ENCODE peak calls at places on chromosomes 13 and 19, in ten cellular contexts. D is left colon; L is AG09309; U is NCI-H774; A is T-helper 2 cell; S is GDM1; K is M059J; P is naive thymus-derived CD8-positive, alpha-beta T cell; M is activated CD4-positive, alpha-beta T cell treated with anti-CD3 and anti-CD28 coated beads, Interleukin-2, amount 10 ng/mL, durations not matched to agents 24 days and 14 days; Z is stimulated activated CD4-positive, alpha-beta T cell treated with anti-CD3 and anti-CD28 coated beads, Interleukin-4, amount 100 ng/mL, for 1 hour. H is an unnamed sample.

GRCh38 chr13:95530178-95530577 is 22.3 kb upstream of the CLDN10 start:
- DNase-seq in D (no peak), L (peak), U (no peak), A (no peak), S (peak), K (peak), P (no peak), M (no peak), Z (no peak), H (peak)

GRCh38 chr13:79660361-79660760 is 179.4 kb downstream of the NDFIP2 start:
- DNase-seq in D (no peak), L (no peak), U (no peak), A (no peak), S (no peak), K (no peak), P (no peak), M (no peak), Z (no peak), H (no peak)

GRCh38 chr19:4534836-4535658 is at the start of gene PLIN5:
- DNase-seq in D (peak), L (no peak), U (peak), A (peak), S (no peak), K (peak), P (peak), M (peak), Z (peak), H (no peak)

GRCh38 chr13:44306401-44307192 is 67.0 kb upstream of the SERP2 start:
- DNase-seq in D (peak), L (peak), U (no peak), A (no peak), S (no peak), K (peak), P (peak), M (no peak), Z (no peak), H (peak)

GRCh38 chr19:4268816-4269430 is 10.1 kb upstream of the SHD start:
- DNase-seq in D (no peak), L (no peak), U (no peak), A (no peak), S (no peak), K (no peak), P (no peak), M (no peak), Z (no peak), H (no peak)

GRCh38 chr19:6246174-6247006 is 33.4 kb downstream of the MLLT1 start:
- DNase-seq in D (no peak), L (no peak), U (no peak), A (no peak), S (no peak), K (no peak), P (no peak), M (no peak), Z (no peak), H (no peak)

GRCh38 chr19:20078696-20079095 is 896 bp downstream of the ZNF90 start:
- DNase-seq in D (peak), L (no peak), U (no peak), A (no peak), S (no peak), K (peak), P (no peak), M (peak), Z (peak), H (peak)

GRCh38 chr13:57878291-57878690 is 246.7 kb downstream of the PCDH17 start:
- DNase-seq in D (no peak), L (no peak), U (no peak), A (no peak), S (no peak), K (no peak), P (no peak), M (no peak), Z (no peak), H (no peak)

GRCh38 chr19:21586341-21587116 is 81.1 kb downstream of the ZNF429 start:
- DNase-seq in D (no peak), L (no peak), U (peak), A (no peak), S (no peak), K (no peak), P (peak), M (no peak), Z (peak), H (no peak)

GRCh38 chr13:45063261-45063870 is 56.9 kb upstream of the GTF2F2 start:
- DNase-seq in D (no peak), L (no peak), U (no peak), A (no peak), S (no peak), K (peak), P (no peak), M (no peak), Z (no peak), H (peak)

GRCh38 chr13:101706651-101707050 is 254.2 kb downstream of the ITGBL1 start:
- DNase-seq in D (no peak), L (peak), U (no peak), A (no peak), S (peak), K (peak), P (peak), M (no peak), Z (no peak), H (peak)

GRCh38 chr19:48686103-48686502 is 9.7 kb upstream of the FUT2 start:
- DNase-seq in D (no peak), L (no peak), U (no peak), A (no peak), S (no peak), K (no peak), P (no peak), M (no peak), Z (no peak), H (no peak)

GRCh38 chr19:38684078-38684861 is 36.8 kb downstream of the ACTN4 start:
- DNase-seq in D (peak), L (peak), U (no peak), A (peak), S (no peak), K (peak), P (no peak), M (no peak), Z (no peak), H (peak)

GRCh38 chr19:53865918-53866696 is 1.6 kb upstream of the MYADM start:
- DNase-seq in D (peak), L (no peak), U (no peak), A (peak), S (no peak), K (peak), P (peak), M (peak), Z (peak), H (peak)

GRCh38 chr13:74883834-74884233 is 598.1 kb downstream of the TBC1D4 start:
- DNase-seq in D (no peak), L (no peak), U (no peak), A (no peak), S (no peak), K (no peak), P (no peak), M (no peak), Z (no peak), H (no peak)

GRCh38 chr19:51621178-51621577 is 9.0 kb downstream of the SIGLEC5 start:
- DNase-seq in D (no peak), L (no peak), U (no peak), A (no peak), S (peak), K (no peak), P (no peak), M (no peak), Z (no peak), H (no peak)

GRCh38 chr19:29211562-29212416 is 1.2 kb downstream of the UQCRFS1 start:
- DNase-seq in D (no peak), L (no peak), U (no peak), A (peak), S (no peak), K (peak), P (peak), M (peak), Z (no peak), H (no peak)

H was measured in stromal cell of bone marrow.